ENCODE peak calls at places on chromosomes 3 and 15, in six cellular contexts. U, G, J, Q, L and T are unnamed samples.

GRCh38 chr3:186790261-186790981 is 7.0 kb downstream of the EIF4A2 start:
- DNase-seq in Q (no peak), J (no peak), L (no peak), U (no peak), G (no peak), T (no peak)

GRCh38 chr3:13894096-13894811 is 14.4 kb upstream of the WNT7A start:
- DNase-seq in U (no peak), L (no peak), G (no peak), J (peak), Q (no peak), T (no peak)

GRCh38 chr15:59556405-59556804 is 55.2 kb upstream of the GCNT3 start:
- DNase-seq in J (no peak), Q (no peak), G (no peak), U (no peak), L (no peak), T (no peak)

GRCh38 chr3:116246406-116246805 is 198.9 kb downstream of the LSAMP start:
- DNase-seq in L (no peak), G (no peak), U (no peak), Q (no peak), J (no peak), T (no peak)

GRCh38 chr15:93034512-93034911 is 54.5 kb downstream of the RGMA start:
- DNase-seq in G (no peak), Q (peak), U (no peak), L (no peak), J (peak), T (no peak)

GRCh38 chr3:159417761-159418160 is 570.9 kb upstream of the IL12A start:
- DNase-seq in U (no peak), Q (no peak), L (no peak), G (no peak), J (no peak), T (no peak)

GRCh38 chr15:82742134-82742533 is 32.5 kb upstream of the AP3B2 start:
- DNase-seq in L (no peak), Q (no peak), J (no peak), U (no peak), G (no peak), T (no peak)

GRCh38 chr15:59292393-59292792 is 80.3 kb downstream of the MYO1E start:
- DNase-seq in L (no peak), Q (no peak), G (no peak), J (no peak), U (no peak), T (no peak)

GRCh38 chr3:194163697-194164096 is 27.7 kb downstream of the HES1 start:
- DNase-seq in U (no peak), J (no peak), G (no peak), Q (no peak), L (no peak), T (no peak)

GRCh38 chr3:30084971-30085403 is 521.4 kb upstream of the TGFBR2 start:
- DNase-seq in J (no peak), U (no peak), G (no peak), Q (no peak), L (no peak), T (no peak)

GRCh38 chr3:13548696-13549512 is at the start of gene FBLN2:
- DNase-seq in G (no peak), L (no peak), U (no peak), Q (peak), J (peak), T (no peak)

GRCh38 chr3:46266598-46266997 is 24.3 kb downstream of the CCR3 start:
- DNase-seq in J (no peak), Q (no peak), U (no peak), G (no peak), L (no peak), T (no peak)

GRCh38 chr3:72361990-72362389 is 486.3 kb downstream of the SHQ1 start:
- DNase-seq in U (no peak), G (no peak), Q (no peak), J (no peak), L (no peak), T (no peak)

GRCh38 chr3:37945407-37945802 is 45.2 kb upstream of the VILL start:
- DNase-seq in G (no peak), L (no peak), J (no peak), U (no peak), Q (no peak), T (no peak)

GRCh38 chr3:196287066-196287404 is 491 bp downstream of the PCYT1A start:
- DNase-seq in J (no peak), Q (no peak), U (no peak), L (no peak), G (peak), T (no peak)

GRCh38 chr3:24387000-24387399 is 107.7 kb downstream of the THRB start:
- DNase-seq in J (no peak), Q (no peak), L (no peak), U (no peak), G (no peak), T (no peak)

GRCh38 chr3:171234298-171235020 is 207.9 kb upstream of the SLC2A2 start:
- DNase-seq in G (no peak), Q (no peak), U (no peak), L (no peak), J (no peak), T (no peak)

GRCh38 chr15:73081321-73081958 is 29.2 kb downstream of the NEO1 start:
- DNase-seq in U (no peak), G (no peak), J (no peak), L (peak), Q (no peak), T (no peak)

GRCh38 chr3:58042947-58043707 is 34.9 kb downstream of the FLNB start:
- DNase-seq in Q (no peak), G (no peak), U (no peak), J (no peak), L (no peak), T (no peak)

GRCh38 chr3:55592572-55592971 is 105.5 kb upstream of the WNT5A start:
- DNase-seq in Q (no peak), G (no peak), J (no peak), U (no peak), L (no peak), T (no peak)

DNA sequence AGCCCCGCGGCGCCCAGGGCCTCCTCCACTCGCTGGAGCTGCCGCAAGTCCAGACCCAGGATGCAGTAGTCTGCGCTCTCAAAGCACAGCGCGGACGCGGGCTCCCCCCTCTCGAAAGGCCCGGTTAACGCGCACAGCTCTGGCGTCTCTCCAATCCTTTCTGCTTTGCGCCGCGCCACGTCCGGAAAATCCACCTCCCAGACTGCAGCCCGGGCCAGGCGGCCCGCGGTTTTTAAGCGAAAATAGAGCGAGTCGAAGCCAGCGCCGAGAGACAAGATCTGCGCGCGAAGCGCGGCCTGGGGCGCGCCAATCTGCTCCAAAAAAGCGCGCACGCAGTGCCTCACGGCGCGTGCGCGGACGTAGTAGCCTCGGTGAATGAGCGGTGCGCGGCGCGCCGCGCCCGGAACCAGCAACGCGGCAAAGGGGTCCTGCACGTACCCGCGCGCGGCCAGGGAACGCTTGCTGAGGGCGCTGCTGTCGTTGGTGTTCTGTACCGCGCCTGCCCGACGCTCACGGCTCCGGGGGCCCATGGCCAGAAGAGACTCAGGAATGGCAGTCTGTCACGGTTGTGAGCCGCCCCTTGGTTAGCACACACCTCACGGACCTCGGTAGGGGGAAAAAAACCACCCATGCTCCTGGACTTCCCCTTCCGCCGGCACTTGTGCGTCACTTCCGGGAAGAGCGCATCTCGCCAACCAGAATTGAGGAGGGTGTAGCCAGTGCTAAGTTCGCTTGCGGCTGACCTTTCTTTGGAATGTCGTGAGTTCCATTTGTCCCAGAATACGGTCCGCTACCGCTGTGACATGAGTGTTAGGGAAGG is at the start of gene LCMT2:
- DNase-seq in U (peak), J (peak), G (peak), L (peak), Q (peak), T (peak)
- TF ChIP-seq CTCF in U (no peak), J (no peak), G (no peak), L (no peak), Q (no peak), T (no peak)

GRCh38 chr3:179652467-179653105 is at the start of gene USP13:
- DNase-seq in L (peak), U (no peak), G (peak), J (peak), Q (no peak), T (peak)
- TF ChIP-seq CTCF in L (no peak), U (no peak), G (no peak), J (peak), Q (no peak), T (no peak)

GRCh38 chr15:32957219-32957618 is 237.3 kb downstream of the FMN1 start:
- DNase-seq in L (no peak), Q (no peak), U (no peak), G (no peak), J (no peak), T (no peak)

GRCh38 chr15:32952901-32953889 is 235.4 kb downstream of the GREM1 start:
- DNase-seq in L (no peak), Q (no peak), G (no peak), J (no peak), U (no peak), T (no peak)

GRCh38 chr15:32956006-32956405 is 238.2 kb downstream of the GREM1 start:
- DNase-seq in U (no peak), Q (no peak), J (peak), L (no peak), G (no peak), T (no peak)

DNA sequence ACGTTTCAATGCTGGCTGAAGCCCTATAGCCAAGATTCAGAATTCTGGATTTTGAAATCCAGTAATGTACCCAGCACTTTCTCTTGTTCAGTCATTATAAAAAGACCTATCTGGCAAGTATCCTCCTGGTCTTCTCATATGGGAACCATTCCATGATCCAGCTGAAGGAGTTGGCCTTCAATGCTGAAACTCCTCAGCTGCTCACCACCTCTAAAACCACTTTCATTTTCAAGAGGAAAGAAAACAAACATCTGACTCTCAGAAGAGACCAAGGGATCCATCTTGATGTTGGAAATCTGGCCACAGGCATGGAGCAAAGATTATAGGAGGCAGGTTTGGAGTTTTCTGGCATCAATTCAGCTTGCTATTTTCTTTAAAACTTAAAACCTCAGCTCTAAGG is 235.4 kb downstream of the FMN1 start:
- DNase-seq in J (no peak), U (no peak), Q (no peak), G (no peak), L (no peak), T (no peak)
- TF ChIP-seq CTCF in J (no peak), U (no peak), Q (no peak), G (no peak), L (no peak), T (no peak)

GRCh38 chr3:28986922-28987321 is 293.9 kb upstream of the RBMS3 start:
- DNase-seq in G (no peak), J (no peak), L (no peak), U (no peak), Q (no peak), T (no peak)
- TF ChIP-seq CTCF in G (no peak), J (no peak), L (no peak), U (no peak), Q (no peak), T (no peak)

GRCh38 chr15:45165536-45165935 is 22.2 kb downstream of the SHF start:
- DNase-seq in Q (no peak), J (no peak), U (no peak), G (no peak), L (no peak), T (no peak)

GRCh38 chr15:45168286-45168685 is 19.5 kb downstream of the SHF start:
- DNase-seq in L (no peak), U (no peak), J (no peak), Q (no peak), G (no peak), T (no peak)

GRCh38 chr15:45167631-45168205 is 20.0 kb downstream of the SHF start:
- DNase-seq in J (no peak), Q (no peak), U (no peak), G (no peak), L (no peak), T (no peak)

GRCh38 chr15:45168751-45169551 is 18.8 kb downstream of the SHF start:
- DNase-seq in Q (no peak), G (no peak), U (no peak), J (no peak), L (no peak), T (no peak)

DNA sequence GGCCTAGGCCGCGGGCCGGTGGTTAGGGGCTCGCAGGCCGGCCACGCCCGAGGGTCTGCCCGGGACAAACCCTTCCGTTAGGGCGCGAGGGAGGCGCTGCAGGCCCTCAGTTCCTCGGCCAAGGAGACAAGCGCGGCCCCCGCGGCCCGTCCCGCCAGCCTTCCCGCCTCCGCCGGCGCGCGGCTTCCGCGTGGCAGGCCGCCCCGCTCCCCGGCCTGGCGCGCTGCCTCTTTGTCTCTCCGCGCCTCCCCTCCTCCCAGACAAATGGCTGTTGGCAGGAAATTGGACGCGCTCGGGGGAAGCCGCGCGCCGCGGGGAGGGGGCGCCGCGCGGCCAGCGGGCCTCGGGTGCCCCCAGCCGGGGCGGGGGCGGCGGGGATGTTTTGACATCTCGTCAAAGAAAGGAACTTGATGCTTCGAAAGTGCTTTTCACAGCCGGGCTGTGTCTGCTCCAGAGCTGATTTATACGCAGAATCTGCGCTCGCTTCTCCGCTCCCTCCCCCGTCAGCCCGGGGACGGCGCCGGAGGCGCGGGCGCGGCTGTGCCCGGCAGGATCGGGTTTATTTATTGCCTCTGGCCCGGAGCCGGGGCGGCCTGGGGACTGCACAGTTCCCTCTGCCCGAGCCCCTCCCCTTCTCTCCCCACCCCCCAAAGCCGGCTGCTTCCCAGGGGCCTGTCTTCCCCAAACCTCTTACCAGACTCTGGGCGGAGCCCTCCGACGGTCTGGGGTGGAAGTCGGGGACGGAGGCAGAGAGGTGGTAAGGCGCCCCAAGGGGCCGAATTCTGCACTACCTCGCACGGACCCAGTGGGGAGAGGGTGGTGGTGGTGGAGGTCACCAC is 20.8 kb downstream of the SHF start:
- DNase-seq in U (peak), L (peak), G (peak), Q (peak), J (peak), T (peak)
- TF ChIP-seq CTCF in U (peak), L (peak), G (peak), Q (no peak), J (peak), T (peak)

GRCh38 chr3:173221010-173221409 is 80.0 kb upstream of the SPATA16 start:
- DNase-seq in L (no peak), J (no peak), G (no peak), Q (no peak), U (no peak), T (no peak)
- TF ChIP-seq CTCF in L (no peak), J (peak), G (no peak), Q (no peak), U (no peak), T (peak)

GRCh38 chr3:133440652-133441051 is 40.8 kb downstream of the BFSP2 start:
- DNase-seq in J (no peak), U (no peak), Q (no peak), G (no peak), L (no peak), T (no peak)

GRCh38 chr3:133439563-133439962 is 39.7 kb downstream of the BFSP2 start:
- DNase-seq in Q (no peak), G (no peak), J (no peak), L (no peak), U (no peak), T (no peak)

GRCh38 chr3:133441867-133442270 is 42.0 kb downstream of the BFSP2 start:
- DNase-seq in Q (no peak), U (no peak), J (no peak), G (no peak), L (no peak), T (no peak)

GRCh38 chr3:133442518-133442917 is 42.7 kb downstream of the BFSP2 start:
- DNase-seq in L (no peak), J (no peak), U (no peak), G (no peak), Q (no peak), T (no peak)

DNA sequence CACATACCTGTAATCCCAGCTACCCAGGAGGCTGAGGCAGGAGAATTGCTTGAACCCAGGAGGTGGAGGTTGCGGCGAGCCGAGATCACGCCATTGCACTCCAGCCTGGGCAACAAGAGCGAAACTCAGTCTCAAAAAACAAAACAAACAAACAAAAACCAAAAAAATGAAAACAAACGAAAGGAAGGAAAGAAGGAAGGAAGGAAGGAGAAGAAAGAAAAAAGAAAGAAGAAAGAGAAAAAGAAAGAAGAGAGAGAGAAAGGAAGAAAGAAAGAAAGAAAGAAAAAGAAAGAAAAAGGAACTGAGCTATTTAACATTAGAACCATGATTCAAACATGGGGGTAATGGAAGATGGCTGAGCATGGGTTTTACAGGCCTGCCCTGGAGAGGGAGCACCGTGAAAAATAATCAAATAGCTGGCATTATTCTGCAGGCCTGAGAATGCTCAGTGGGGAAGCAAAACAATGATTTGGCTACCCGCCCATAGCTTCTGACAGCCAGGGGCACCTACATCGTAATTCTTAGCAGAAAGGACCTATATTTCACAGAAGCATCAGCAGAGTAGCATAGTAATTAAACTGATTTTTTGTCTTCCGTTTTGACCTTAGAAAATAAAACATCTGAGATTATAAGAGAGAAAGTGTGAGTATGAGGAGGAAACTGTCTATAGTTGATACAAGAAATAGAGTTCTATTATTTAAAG is 37.7 kb downstream of the BFSP2 start:
- DNase-seq in G (no peak), Q (no peak), J (no peak), L (no peak), U (no peak), T (no peak)
- TF ChIP-seq CTCF in G (no peak), Q (no peak), J (no peak), L (no peak), U (no peak), T (no peak)